ENCODE peak calls at places on chromosomes 16 and 17, in seven cellular contexts. F, W, I, T, K, S and X are unnamed samples.

GRCh38 chr17:8019161-8019560 is 16.7 kb downstream of the GUCY2D start:
- DNase-seq in F (no peak), T (no peak), I (no peak), S (no peak), K (no peak), W (peak), X (no peak)

GRCh38 chr17:6094453-6094852 is 24.3 kb downstream of the WSCD1 start:
- DNase-seq in T (no peak), W (no peak), F (no peak), I (no peak), K (no peak), S (no peak), X (no peak)

GRCh38 chr16:79563919-79564318 is 36.6 kb downstream of the MAF start:
- DNase-seq in S (no peak), W (no peak), T (no peak), K (no peak), F (no peak), I (no peak), X (no peak)

GRCh38 chr16:69851491-69852240 is 89.5 kb downstream of the WWP2 start:
- DNase-seq in F (peak), T (no peak), I (peak), K (no peak), S (no peak), W (no peak), X (peak)

GRCh38 chr17:4808378-4808767 is 1.4 kb downstream of the PLD2 start:
- DNase-seq in W (no peak), S (no peak), F (no peak), T (no peak), K (no peak), I (no peak), X (peak)

GRCh38 chr16:49556252-49557069 is 182.9 kb downstream of the C16orf78 start:
- DNase-seq in W (no peak), S (no peak), K (peak), T (no peak), F (peak), I (peak), X (peak)

GRCh38 chr17:79019631-79020584 is 4.1 kb upstream of the C1QTNF1 start:
- DNase-seq in T (peak), S (peak), K (peak), F (peak), I (peak), W (peak), X (no peak)

GRCh38 chr17:73635101-73635767 is 9.0 kb downstream of the SDK2 start:
- DNase-seq in T (no peak), I (no peak), K (no peak), F (no peak), S (no peak), W (no peak), X (no peak)

GRCh38 chr16:28136751-28137434 is 73.4 kb upstream of the GSG1L start:
- DNase-seq in F (no peak), I (no peak), K (no peak), S (no peak), T (no peak), W (no peak), X (no peak)

GRCh38 chr17:73452056-73452455 is 140.3 kb upstream of the CDC42EP4 start:
- DNase-seq in I (no peak), W (no peak), K (no peak), F (no peak), S (no peak), T (no peak), X (no peak)

GRCh38 chr17:73196500-73196899 is 3.6 kb downstream of the COG1 start:
- DNase-seq in W (no peak), S (no peak), K (no peak), F (no peak), I (peak), T (no peak), X (peak)

GRCh38 chr17:83152221-83152744 is 72.9 kb downstream of the METRNL start:
- DNase-seq in I (no peak), T (no peak), K (no peak), F (no peak), W (no peak), S (no peak), X (no peak)

GRCh38 chr16:24652209-24652712 is 77.2 kb upstream of the TNRC6A start:
- DNase-seq in W (no peak), T (no peak), F (no peak), K (no peak), I (no peak), S (no peak), X (no peak)

GRCh38 chr17:36911007-36911406 is 26.3 kb upstream of the LHX1 start:
- DNase-seq in K (no peak), T (no peak), S (no peak), F (no peak), I (no peak), W (no peak), X (no peak)

GRCh38 chr16:17784073-17784472 is 313.3 kb upstream of the XYLT1 start:
- DNase-seq in S (no peak), W (no peak), T (no peak), F (peak), I (peak), K (peak), X (peak)

GRCh38 chr17:2947996-2948550 is 115.3 kb downstream of the OR1D5 start:
- DNase-seq in K (no peak), F (no peak), S (no peak), T (no peak), W (peak), I (no peak), X (no peak)

GRCh38 chr17:56172517-56172982 is 19.3 kb downstream of the ANKFN1 start:
- DNase-seq in I (no peak), S (no peak), W (no peak), T (no peak), K (no peak), F (no peak), X (peak)

GRCh38 chr16:68400924-68401460 is 47.3 kb downstream of the SMPD3 start:
- DNase-seq in I (no peak), W (peak), S (no peak), T (no peak), F (no peak), K (no peak), X (no peak)

GRCh38 chr17:74502866-74503265 is 28.4 kb downstream of the CD300LB start:
- DNase-seq in T (no peak), S (no peak), I (peak), W (no peak), K (no peak), F (peak), X (no peak)

GRCh38 chr17:12600349-12600748 is 65.3 kb upstream of the MYOCD start:
- DNase-seq in T (no peak), S (no peak), K (no peak), W (no peak), I (no peak), F (no peak), X (no peak)

GRCh38 chr17:8859029-8859803 is 8.3 kb downstream of the PIK3R6 start:
- DNase-seq in S (no peak), K (no peak), W (no peak), T (no peak), I (peak), F (peak), X (no peak)

GRCh38 chr16:55179858-55180585 is 144.0 kb upstream of the IRX6 start:
- DNase-seq in F (no peak), I (no peak), T (no peak), W (no peak), K (no peak), S (no peak), X (no peak)

GRCh38 chr17:49755681-49756283 is 8.1 kb downstream of the FAM117A start:
- DNase-seq in T (no peak), S (no peak), K (no peak), I (no peak), F (no peak), W (no peak), X (no peak)

GRCh38 chr17:4632583-4632923 is 8.9 kb downstream of the ALOX15 start:
- DNase-seq in K (no peak), I (no peak), W (no peak), T (no peak), F (no peak), S (no peak), X (no peak)

GRCh38 chr17:79207957-79208356 is 133.3 kb downstream of the ENGASE start:
- DNase-seq in T (no peak), F (no peak), S (no peak), K (no peak), W (no peak), I (no peak), X (no peak)

GRCh38 chr16:3004319-3004718 is 8.4 kb upstream of the CLDN9 start:
- DNase-seq in I (no peak), W (no peak), S (no peak), F (no peak), K (peak), T (no peak), X (no peak)

GRCh38 chr16:84916156-84916555 is 95.2 kb downstream of the ZDHHC7 start:
- DNase-seq in S (no peak), I (no peak), T (no peak), F (no peak), W (no peak), K (no peak), X (no peak)

GRCh38 chr17:63652106-63652505 is 29.9 kb downstream of the MAP3K3 start:
- DNase-seq in S (no peak), K (no peak), I (peak), W (no peak), T (no peak), F (peak), X (no peak)

GRCh38 chr16:71609066-71609465 is 16.9 kb upstream of the MARVELD3 start:
- DNase-seq in F (no peak), K (no peak), I (no peak), S (no peak), W (no peak), T (no peak), X (no peak)

GRCh38 chr17:81004336-81005015 is 12.8 kb downstream of the CHMP6 start:
- DNase-seq in T (no peak), S (no peak), I (no peak), W (peak), F (no peak), K (no peak), X (no peak)

GRCh38 chr16:79328327-79329162 is 272.0 kb downstream of the MAF start:
- DNase-seq in W (no peak), I (no peak), S (no peak), F (no peak), T (no peak), K (no peak), X (no peak)

GRCh38 chr16:31043352-31043751 is 10.0 kb downstream of the STX4 start:
- DNase-seq in I (no peak), K (no peak), F (no peak), S (no peak), T (no peak), W (no peak), X (no peak)

GRCh38 chr17:17313350-17313991 is 10.3 kb downstream of the NT5M start:
- DNase-seq in W (peak), S (no peak), I (no peak), F (no peak), T (peak), K (peak), X (no peak)

GRCh38 chr17:1852327-1852726 is 22.5 kb downstream of the RPA1 start:
- DNase-seq in I (no peak), T (no peak), F (no peak), W (no peak), K (no peak), S (no peak), X (no peak)

GRCh38 chr17:28413804-28414203 is 7.8 kb upstream of the SLC46A1 start:
- DNase-seq in I (no peak), S (no peak), F (no peak), K (no peak), W (no peak), T (peak), X (no peak)

GRCh38 chr17:74770498-74771318 is 5.4 kb downstream of the NAT9 start:
- DNase-seq in W (peak), F (peak), S (no peak), K (peak), T (peak), I (no peak), X (peak)

GRCh38 chr16:25210758-25211157 is 6.0 kb upstream of the AQP8 start:
- DNase-seq in W (no peak), F (peak), K (no peak), I (peak), T (no peak), S (peak), X (no peak)

GRCh38 chr16:8641671-8642070 is 20.2 kb downstream of the METTL22 start:
- DNase-seq in I (no peak), S (no peak), T (no peak), W (no peak), K (no peak), F (no peak), X (no peak)

DNA sequence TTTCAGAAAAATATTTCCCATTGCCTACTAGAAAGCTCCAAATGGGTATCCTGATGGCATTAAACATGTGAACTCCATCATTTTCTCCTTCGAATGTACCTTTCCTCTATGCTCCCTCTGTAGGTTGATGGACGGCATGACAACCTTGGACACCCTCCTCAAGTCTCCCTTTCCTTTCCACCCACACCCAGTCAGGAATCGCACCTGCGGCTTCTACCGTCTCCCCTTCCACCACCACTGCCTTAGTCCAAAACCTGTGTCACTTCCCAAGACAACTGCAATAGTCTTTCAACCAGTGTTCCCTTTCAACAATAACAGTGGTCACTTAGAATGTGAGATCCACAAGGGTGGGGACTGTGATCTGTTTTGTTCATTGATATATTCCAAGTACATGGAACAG is 233.1 kb upstream of the AXIN2 start:
- DNase-seq in T (peak), I (no peak), W (no peak), S (no peak), F (peak), K (peak), X (no peak)
- TF ChIP-seq CTCF in T (peak), I (peak), W (peak), S (peak), F (peak), K (peak), X (peak)

DNA sequence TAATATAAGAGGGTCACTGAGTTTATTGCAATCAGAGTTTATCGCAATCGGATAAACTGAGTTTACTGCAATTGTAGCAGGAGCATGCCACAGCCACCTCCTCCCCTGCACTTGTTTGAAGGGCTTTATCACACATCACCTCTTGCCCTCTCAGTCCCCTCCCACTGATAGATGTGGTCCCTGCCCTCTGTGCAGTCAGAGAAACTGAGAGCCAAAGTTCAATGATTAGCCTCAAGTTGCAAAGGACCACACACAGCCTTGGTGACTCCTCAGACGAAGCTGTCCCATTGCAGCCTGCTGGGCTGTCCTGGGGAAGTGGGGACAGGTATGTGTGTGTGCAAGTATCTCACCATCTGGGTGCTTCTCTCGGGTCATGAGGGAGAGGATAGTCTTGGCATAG is 13.6 kb downstream of the ACLY start:
- DNase-seq in I (no peak), W (no peak), T (no peak), S (no peak), F (no peak), K (no peak), X (no peak)
- H3K4me3 ChIP-seq in I (no peak), W (no peak), T (no peak), S (no peak), F (no peak), K (no peak), X (no peak)

GRCh38 chr16:86122681-86123342 is 223.8 kb downstream of the IRF8 start:
- DNase-seq in K (no peak), T (no peak), S (no peak), W (peak), F (no peak), I (no peak), X (no peak)
- TF ChIP-seq CTCF in K (no peak), T (no peak), S (no peak), W (no peak), F (no peak), I (no peak), X (no peak)

GRCh38 chr16:89095401-89095974 is 1.8 kb downstream of the ACSF3 start:
- DNase-seq in W (no peak), K (no peak), F (peak), S (no peak), I (no peak), T (no peak), X (no peak)
- H3K4me3 ChIP-seq in W (no peak), K (no peak), F (no peak), S (no peak), I (no peak), T (no peak), X (no peak)

DNA sequence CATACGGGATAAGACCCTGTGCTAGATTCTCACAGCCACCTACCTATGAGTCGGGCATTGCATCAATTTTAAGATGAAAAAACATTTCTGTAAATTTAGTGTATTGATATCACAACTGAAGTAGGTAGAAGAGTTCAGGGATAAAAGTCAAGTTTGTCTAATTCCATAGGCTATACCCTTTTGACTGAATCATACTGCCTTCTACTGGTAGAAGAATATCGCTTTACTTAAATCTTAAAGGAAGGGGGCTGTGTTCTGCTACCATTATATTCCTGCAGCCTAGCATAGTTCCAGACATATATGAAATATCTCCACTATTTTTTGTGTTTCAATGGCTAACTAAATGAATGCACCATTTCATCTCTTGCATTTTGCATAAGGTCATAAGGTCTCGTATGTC is 1128.6 kb downstream of the CDH8 start:
- DNase-seq in T (no peak), S (no peak), K (no peak), F (no peak), I (no peak), W (no peak), X (no peak)
- TF ChIP-seq CTCF in T (no peak), S (no peak), K (no peak), F (no peak), I (no peak), W (no peak), X (peak)

DNA sequence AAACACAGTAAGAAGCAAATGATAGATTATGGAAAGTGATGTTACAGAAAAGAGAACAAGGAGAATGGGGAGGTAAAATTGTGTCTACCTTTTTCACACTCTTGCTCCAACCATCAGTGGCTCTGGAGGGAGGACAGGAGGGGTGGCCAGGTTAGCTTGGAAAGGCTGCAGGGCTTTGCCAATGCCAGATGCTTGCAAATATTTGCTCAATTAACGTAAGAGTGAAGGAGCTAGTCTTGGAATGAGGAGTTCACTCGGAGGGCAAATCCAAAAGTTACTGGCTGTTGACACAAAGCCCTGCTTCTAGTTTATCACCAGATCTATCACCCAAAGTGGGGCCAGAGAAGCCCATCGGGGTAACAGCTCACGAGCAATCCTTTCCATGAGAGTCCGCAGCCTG is 7.4 kb upstream of the TNRC6C start:
- DNase-seq in T (no peak), K (no peak), I (no peak), S (no peak), W (no peak), F (no peak), X (peak)
- H3K4me3 ChIP-seq in T (no peak), K (no peak), I (no peak), S (no peak), W (no peak), F (no peak), X (no peak)

GRCh38 chr16:46719528-46719927 is 28.6 kb downstream of the MYLK3 start:
- DNase-seq in F (no peak), W (no peak), S (no peak), T (no peak), I (no peak), K (no peak), X (no peak)
- TF ChIP-seq CTCF in F (no peak), W (no peak), S (no peak), T (no peak), I (no peak), K (no peak), X (no peak)

GRCh38 chr17:44385287-44386181 is 3.9 kb downstream of the ITGA2B start:
- DNase-seq in W (peak), S (peak), K (peak), I (peak), F (peak), T (peak), X (peak)

GRCh38 chr17:44386182-44386525 is 3.3 kb downstream of the ITGA2B start:
- DNase-seq in W (no peak), I (no peak), F (no peak), S (no peak), T (no peak), K (no peak), X (no peak)

GRCh38 chr17:44383861-44384260 is 5.6 kb downstream of the ITGA2B start:
- DNase-seq in K (no peak), S (no peak), F (no peak), T (no peak), I (no peak), W (peak), X (no peak)

GRCh38 chr17:44384281-44384822 is 5.1 kb downstream of the ITGA2B start:
- DNase-seq in F (no peak), T (no peak), W (peak), I (no peak), K (no peak), S (no peak), X (no peak)

GRCh38 chr17:44384823-44385286 is 4.6 kb downstream of the ITGA2B start:
- DNase-seq in T (no peak), F (peak), I (no peak), S (no peak), W (peak), K (no peak), X (no peak)
- H3K4me3 ChIP-seq in T (peak), F (peak), I (peak), S (peak), W (peak), K (peak), X (peak)

DNA sequence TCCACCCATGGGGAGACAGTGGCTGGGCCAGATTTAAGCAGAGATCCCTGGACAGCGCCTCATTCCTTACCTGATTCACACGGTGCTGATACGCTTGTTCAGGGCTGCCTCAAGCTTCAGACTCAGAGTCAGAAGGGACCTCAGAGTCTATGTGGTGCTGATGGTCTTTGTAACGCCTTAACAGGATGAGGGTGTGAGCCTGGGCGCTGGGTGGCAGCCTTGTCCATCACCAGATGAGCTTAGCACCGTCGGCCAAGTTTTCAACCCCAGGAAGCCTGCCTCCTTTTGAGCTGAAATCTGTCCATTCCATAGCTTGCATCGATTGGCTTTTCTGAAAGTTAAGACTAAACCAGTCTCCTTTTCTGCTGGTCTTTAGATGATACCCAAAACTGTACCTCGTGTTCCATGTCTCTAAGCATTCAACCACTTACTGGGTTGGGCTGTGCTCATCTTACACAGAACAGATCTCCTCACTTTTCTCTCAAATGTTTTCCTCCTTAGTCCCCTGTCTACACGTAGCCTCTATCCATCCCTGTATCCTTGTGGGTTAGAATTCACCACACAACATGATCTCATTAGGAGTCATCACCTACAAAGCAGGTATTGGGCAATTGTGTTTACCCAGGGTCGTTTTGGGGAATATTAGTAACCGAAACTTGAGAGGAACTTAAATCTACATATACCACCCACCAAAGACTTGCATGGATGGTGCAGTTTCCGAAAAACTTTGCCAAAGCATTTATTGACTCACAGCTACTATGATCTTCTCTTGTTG is 573.4 kb downstream of the CDH13 start:
- DNase-seq in I (peak), T (no peak), F (peak), S (no peak), W (no peak), K (no peak), X (no peak)
- TF ChIP-seq CTCF in I (no peak), T (no peak), F (no peak), S (no peak), W (no peak), K (no peak), X (peak)